ENCODE peak calls at places on chromosomes 2 and 18, in five cellular contexts. U is MM.1S, P is endothelial cell of umbilical vein, X is IMR-90, V is H9. J is an unnamed sample.

GRCh38 chr2:238255636-238256035 is 15.8 kb upstream of the HES6 start:
- DNase-seq in U (no peak), P (no peak), X (no peak), V (no peak), J (no peak)

GRCh38 chr2:143936758-143937562 is 583.0 kb downstream of the ZEB2 start:
- DNase-seq in U (no peak), P (peak), X (peak), V (peak), J (no peak)

GRCh38 chr2:119108186-119108585 is 50.4 kb downstream of the C1QL2 start:
- DNase-seq in U (no peak), P (no peak), X (no peak), V (no peak), J (no peak)

GRCh38 chr2:236735742-236736360 is 166.2 kb downstream of the ACKR3 start:
- DNase-seq in U (no peak), P (no peak), X (no peak), V (no peak), J (no peak)

GRCh38 chr2:61770746-61771145 is 83.1 kb downstream of the FAM161A start:
- DNase-seq in U (no peak), P (no peak), X (peak), V (no peak), J (peak)

GRCh38 chr18:8943900-8944870 is 158.3 kb upstream of the NDUFV2 start:
- DNase-seq in U (no peak), P (no peak), X (peak), V (no peak), J (no peak)

GRCh38 chr2:204072443-204073324 is 136.1 kb downstream of the ICOS start:
- DNase-seq in U (peak), P (peak), X (no peak), V (peak), J (peak)

GRCh38 chr2:64189586-64189985 is 45.4 kb upstream of the PELI1 start:
- DNase-seq in U (no peak), P (no peak), X (no peak), V (no peak), J (no peak)

GRCh38 chr2:237591021-237591370 is 462 bp upstream of the RAB17 start:
- DNase-seq in U (no peak), P (no peak), X (no peak), V (peak), J (peak)

GRCh38 chr2:173524257-173524951 is 169.7 kb downstream of the CDCA7 start:
- DNase-seq in U (no peak), P (no peak), X (no peak), V (no peak), J (no peak)

GRCh38 chr2:98560256-98560771 is 48.0 kb downstream of the COA5 start:
- DNase-seq in U (no peak), P (peak), X (peak), V (no peak), J (no peak)

GRCh38 chr2:117785740-117786139 is 28.8 kb upstream of the DDX18 start:
- DNase-seq in U (peak), P (peak), X (peak), V (peak), J (peak)

GRCh38 chr18:42113529-42114191 is 158.6 kb downstream of the PIK3C3 start:
- DNase-seq in U (peak), P (no peak), X (peak), V (no peak), J (no peak)

GRCh38 chr2:38462121-38462634 is 85.1 kb upstream of the ATL2 start:
- DNase-seq in U (no peak), P (peak), X (peak), V (no peak), J (peak)

GRCh38 chr18:75112486-75113096 is 96.3 kb downstream of the PTGR3 start:
- DNase-seq in U (no peak), P (no peak), X (no peak), V (no peak), J (no peak)

GRCh38 chr2:237968048-237968862 is 1.4 kb downstream of the UBE2F start:
- DNase-seq in U (peak), P (peak), X (peak), V (peak), J (no peak)

GRCh38 chr2:37829202-37829601 is 95.9 kb upstream of the RMDN2 start:
- DNase-seq in U (no peak), P (peak), X (peak), V (no peak), J (no peak)

GRCh38 chr2:160510617-160511016 is 17.0 kb upstream of the RBMS1 start:
- DNase-seq in U (no peak), P (no peak), X (no peak), V (no peak), J (no peak)

GRCh38 chr2:37526856-37527255 is 144.6 kb downstream of the CDC42EP3 start:
- DNase-seq in U (no peak), P (no peak), X (no peak), V (no peak), J (no peak)

GRCh38 chr18:36247036-36247435 is 50.5 kb upstream of the FHOD3 start:
- DNase-seq in U (no peak), P (no peak), X (peak), V (peak), J (no peak)

GRCh38 chr2:43774617-43775016 is 778 bp downstream of the DYNC2LI1 start:
- DNase-seq in U (no peak), P (no peak), X (no peak), V (no peak), J (no peak)

GRCh38 chr2:86072271-86072858 is 33.3 kb downstream of the POLR1A start:
- DNase-seq in U (peak), P (peak), X (no peak), V (no peak), J (no peak)

GRCh38 chr18:56433919-56434318 is 204.5 kb downstream of the TXNL1 start:
- DNase-seq in U (no peak), P (no peak), X (no peak), V (peak), J (no peak)

GRCh38 chr2:50712569-50712968 is 319.4 kb downstream of the NRXN1 start:
- DNase-seq in U (no peak), P (no peak), X (no peak), V (no peak), J (no peak)

GRCh38 chr2:44397447-44397846 is 35.7 kb downstream of the CAMKMT start:
- DNase-seq in U (no peak), P (no peak), X (no peak), V (no peak), J (no peak)

GRCh38 chr2:20111311-20112131 is 60.1 kb upstream of the LAPTM4A start:
- DNase-seq in U (no peak), P (no peak), X (no peak), V (no peak), J (no peak)

GRCh38 chr18:75827781-75828274 is 400.3 kb upstream of the SMIM21 start:
- DNase-seq in U (no peak), P (no peak), X (no peak), V (no peak), J (no peak)

GRCh38 chr2:70525032-70525431 is 28.6 kb downstream of the TGFA start:
- DNase-seq in U (no peak), P (no peak), X (no peak), V (no peak), J (peak)

GRCh38 chr2:159086332-159086731 is 117.9 kb downstream of the TANC1 start:
- DNase-seq in U (no peak), P (peak), X (no peak), V (no peak), J (no peak)

GRCh38 chr2:43389581-43390466 is 163.4 kb upstream of the ZFP36L2 start:
- DNase-seq in U (no peak), P (no peak), X (no peak), V (no peak), J (no peak)

GRCh38 chr2:137435176-137435575 is 529.1 kb upstream of the HNMT start:
- DNase-seq in U (no peak), P (no peak), X (no peak), V (no peak), J (no peak)

GRCh38 chr2:170822292-170822884 is 5.7 kb downstream of the GAD1 start:
- DNase-seq in U (no peak), P (no peak), X (no peak), V (peak), J (no peak)

GRCh38 chr18:23703057-23703986 is 14.1 kb downstream of the LAMA3 start:
- DNase-seq in U (no peak), P (peak), X (peak), V (no peak), J (peak)

GRCh38 chr2:88077076-88077475 is 9.5 kb downstream of the SMYD1 start:
- DNase-seq in U (no peak), P (no peak), X (no peak), V (no peak), J (no peak)

GRCh38 chr2:97759727-97760407 is 46.5 kb downstream of the ZAP70 start:
- DNase-seq in U (no peak), P (no peak), X (no peak), V (peak), J (no peak)

GRCh38 chr2:20594957-20595356 is 55.9 kb downstream of the HS1BP3 start:
- DNase-seq in U (no peak), P (no peak), X (no peak), V (no peak), J (no peak)

DNA sequence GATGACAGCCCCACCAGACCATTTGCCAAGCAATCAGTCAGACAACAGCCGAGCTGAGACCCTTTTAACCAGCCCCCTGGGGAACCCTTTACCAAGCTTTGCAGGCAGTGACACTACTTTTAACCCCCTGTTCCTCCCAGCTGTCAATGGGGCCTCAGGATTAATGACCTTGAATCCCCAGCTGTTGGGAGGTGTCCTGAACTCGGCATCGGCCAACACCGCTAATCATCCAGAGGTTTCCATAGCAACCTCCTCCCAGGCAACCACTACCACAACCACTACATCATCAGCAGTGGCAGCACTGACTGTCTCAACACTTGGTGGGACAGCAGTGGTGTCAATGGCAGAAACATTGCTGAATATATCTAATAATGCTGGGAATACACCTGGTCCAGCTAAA is 160.9 kb upstream of the EPC2 start:
- DNase-seq in U (no peak), P (no peak), X (peak), V (no peak), J (no peak)
- H2AFZ ChIP-seq in U (no peak), P (no peak), X (no peak), V (no peak), J (no peak)

GRCh38 chr2:55049794-55050132 is 488 bp downstream of the RTN4 start:
- DNase-seq in U (no peak), P (no peak), X (no peak), V (no peak), J (no peak)

GRCh38 chr2:55047677-55048299 is 2.5 kb downstream of the RTN4 start:
- DNase-seq in U (no peak), P (peak), X (peak), V (no peak), J (no peak)

GRCh38 chr2:55050133-55050994 is at the start of gene RTN4:
- DNase-seq in U (peak), P (peak), X (peak), V (peak), J (peak)

GRCh38 chr2:55048514-55048924 is 1.7 kb downstream of the RTN4 start:
- DNase-seq in U (peak), P (peak), X (peak), V (no peak), J (peak)

GRCh38 chr2:55048925-55049793 is 1.1 kb downstream of the RTN4 start:
- DNase-seq in U (peak), P (peak), X (peak), V (peak), J (peak)
- H2AFZ ChIP-seq in U (peak), P (no peak), X (peak), V (no peak), J (no peak)

DNA sequence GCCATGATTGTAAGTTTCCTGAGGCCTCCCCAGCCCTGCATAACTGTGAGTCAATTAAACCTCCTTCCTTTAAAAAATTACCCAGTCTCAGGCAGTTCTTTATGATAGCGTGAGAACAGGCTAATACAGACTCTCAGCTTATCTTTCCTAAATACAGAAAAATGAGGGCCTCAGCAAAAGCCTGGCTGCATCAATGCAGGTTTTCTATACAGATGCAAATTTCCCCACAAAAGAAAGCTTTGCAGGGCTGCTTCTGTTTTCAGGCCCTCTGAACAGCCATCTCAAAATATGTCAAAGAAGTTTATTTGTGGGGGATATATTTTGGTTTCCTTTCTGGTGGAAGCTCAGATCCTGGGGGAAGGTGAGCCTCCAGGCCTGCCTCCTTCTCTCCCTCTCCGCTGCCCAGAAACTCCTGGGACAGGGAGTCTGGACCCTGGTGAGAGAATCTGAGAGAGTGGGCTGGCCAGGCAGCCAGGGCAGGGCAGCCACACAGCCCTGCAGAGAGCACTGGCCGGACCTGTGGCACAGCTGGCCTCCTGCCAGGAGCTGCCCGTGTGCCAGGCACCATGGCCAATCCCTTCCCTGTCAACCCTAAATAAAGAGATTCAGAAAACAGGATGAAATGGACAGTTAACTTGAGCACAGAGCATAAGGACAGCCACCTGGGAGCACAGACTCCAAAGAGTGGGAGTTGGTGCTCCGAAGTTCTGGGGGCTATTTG is 21.6 kb upstream of the AGXT start:
- DNase-seq in U (no peak), P (no peak), X (no peak), V (no peak), J (no peak)
- H2AFZ ChIP-seq in U (no peak), P (no peak), X (no peak), V (no peak), J (no peak)

GRCh38 chr2:104408266-104408665 is 445.6 kb upstream of the POU3F3 start:
- DNase-seq in U (no peak), P (no peak), X (no peak), V (no peak), J (no peak)
- H2AFZ ChIP-seq in U (no peak), P (no peak), X (no peak), V (no peak), J (no peak)

DNA sequence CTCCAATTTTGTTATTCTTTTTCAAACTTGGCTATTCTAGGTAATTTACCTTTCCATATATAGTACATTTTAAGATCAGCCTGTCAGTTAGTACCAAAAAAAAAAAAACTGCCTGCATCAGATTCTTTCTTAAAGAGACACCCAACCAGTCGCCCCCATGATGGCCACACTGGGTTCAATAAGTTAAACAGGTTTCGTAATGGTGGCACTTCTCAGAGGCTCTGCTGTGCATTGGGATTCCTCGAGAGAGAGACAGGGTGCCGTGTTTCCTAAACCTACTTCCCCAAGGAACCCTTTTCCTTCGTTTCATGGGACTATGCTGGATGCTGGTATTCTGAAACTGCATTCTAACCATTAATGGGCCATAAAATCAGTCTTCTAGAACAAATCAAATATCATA is 37.4 kb downstream of the MYO7B start:
- DNase-seq in U (no peak), P (no peak), X (no peak), V (no peak), J (no peak)
- H2AFZ ChIP-seq in U (no peak), P (no peak), X (no peak), V (no peak), J (no peak)

GRCh38 chr2:100783986-100784385 is 36.0 kb upstream of the NPAS2 start:
- DNase-seq in U (no peak), P (no peak), X (no peak), V (no peak), J (no peak)
- H2AFZ ChIP-seq in U (no peak), P (no peak), X (no peak), V (no peak), J (no peak)

GRCh38 chr18:44733069-44733753 is 52.5 kb downstream of the SETBP1 start:
- DNase-seq in U (no peak), P (peak), X (peak), V (no peak), J (no peak)

GRCh38 chr18:44733754-44734465 is 53.2 kb downstream of the SETBP1 start:
- DNase-seq in U (no peak), P (no peak), X (peak), V (no peak), J (no peak)

GRCh38 chr18:44731866-44732555 is 51.3 kb downstream of the SETBP1 start:
- DNase-seq in U (no peak), P (no peak), X (peak), V (no peak), J (no peak)

GRCh38 chr18:44731160-44731865 is 50.6 kb downstream of the SETBP1 start:
- DNase-seq in U (no peak), P (no peak), X (no peak), V (no peak), J (no peak)

GRCh38 chr18:44732604-44733003 is 51.9 kb downstream of the SETBP1 start:
- DNase-seq in U (no peak), P (no peak), X (no peak), V (no peak), J (no peak)
- H2AFZ ChIP-seq in U (no peak), P (no peak), X (peak), V (no peak), J (no peak)

DNA sequence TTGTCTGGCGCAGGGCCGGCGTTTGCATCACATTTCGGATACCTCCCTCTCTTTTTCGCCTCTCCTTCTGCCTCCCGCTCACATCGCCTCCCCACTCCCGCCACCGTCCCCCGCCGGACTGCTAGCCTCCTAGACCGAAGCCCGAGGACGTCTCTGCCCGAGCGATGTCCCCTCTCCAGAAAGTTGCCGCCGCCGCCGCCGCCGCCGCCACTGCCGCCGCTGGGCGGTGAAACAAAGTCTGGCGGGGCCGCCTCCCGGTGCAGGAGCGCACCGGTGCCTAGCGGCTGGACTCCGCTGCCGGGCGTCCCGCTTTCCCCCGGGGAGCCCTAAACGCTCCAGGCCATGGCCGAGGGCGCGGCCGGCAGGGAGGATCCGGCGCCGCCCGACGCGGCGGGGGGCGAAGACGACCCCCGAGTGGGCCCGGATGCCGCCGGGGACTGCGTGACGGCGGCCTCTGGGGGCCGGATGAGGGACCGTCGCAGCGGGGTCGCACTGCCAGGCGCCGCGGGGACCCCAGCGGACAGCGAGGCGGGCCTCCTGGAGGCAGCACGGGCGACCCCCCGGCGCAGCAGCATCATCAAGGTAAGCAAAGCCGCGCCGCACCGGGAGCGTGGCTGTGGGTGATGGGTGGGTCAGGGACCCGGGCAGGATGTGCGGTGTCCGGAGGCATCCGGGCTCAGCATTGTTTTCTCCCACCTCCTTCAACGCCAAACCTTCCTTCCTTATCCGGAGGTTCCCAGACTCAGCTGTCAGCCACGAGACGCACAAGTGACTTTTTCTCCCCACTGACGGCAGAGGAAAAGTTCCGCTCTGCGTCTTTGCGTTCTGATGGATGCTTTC is 585 bp downstream of the PLCL1 start:
- DNase-seq in U (peak), P (peak), X (peak), V (peak), J (no peak)
- H2AFZ ChIP-seq in U (peak), P (peak), X (peak), V (no peak), J (no peak)

DNA sequence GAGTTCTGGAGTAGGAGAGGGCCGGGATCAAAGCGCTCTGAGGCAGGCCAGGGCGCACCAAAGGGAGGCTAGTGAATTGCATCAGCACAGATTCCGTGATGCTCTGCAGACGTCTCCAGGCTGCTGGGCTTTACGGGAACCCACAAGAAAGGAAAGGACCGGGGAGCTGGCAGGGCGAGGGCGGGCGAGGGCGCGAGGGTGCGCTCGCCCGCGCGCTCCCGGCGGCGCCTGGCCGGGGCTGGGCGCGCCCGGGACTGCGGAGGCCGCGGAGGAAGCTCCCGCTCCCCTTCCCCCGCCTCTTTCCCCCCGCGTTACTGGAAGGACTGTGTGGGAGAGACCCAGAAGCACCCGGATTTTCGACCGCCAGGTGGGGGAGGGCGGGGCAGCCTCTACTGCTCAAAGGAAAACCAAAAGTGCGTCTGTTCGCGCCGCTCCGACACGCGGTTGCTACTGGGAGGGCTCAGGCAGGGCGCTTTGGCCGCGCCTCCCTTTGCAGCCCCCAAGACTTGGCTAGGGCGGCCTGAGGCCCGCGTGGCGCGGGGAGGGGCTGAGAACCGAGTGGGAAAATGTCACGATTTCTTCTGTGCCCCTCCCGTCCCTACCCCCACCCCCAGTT is 2.3 kb upstream of the FOSL2 start:
- DNase-seq in U (peak), P (peak), X (peak), V (peak), J (peak)
- H2AFZ ChIP-seq in U (peak), P (peak), X (peak), V (no peak), J (peak)

J was measured in HCT116.